ENCODE peak calls at places on chromosomes 12 and 14, in seven cellular contexts. G, L, E, Z, F, V and K are unnamed samples.

GRCh38 chr14:26765768-26766550 is 168.1 kb upstream of the NOVA1 start:
- DNase-seq in G (peak; percentile 74), L (peak; percentile 41), E (no peak), Z (no peak), F (no peak), V (peak; percentile 45), K (no peak)

GRCh38 chr12:49903700-49904423 is at the start of gene FAIM2:
- DNase-seq in G (no peak), L (peak; percentile 71), E (no peak), Z (peak; percentile 51), F (no peak), V (peak; percentile 32), K (no peak)

GRCh38 chr12:84572186-84572585 is 340.4 kb downstream of the SLC6A15 start:
- DNase-seq in G (peak; percentile 7), L (no peak), E (no peak), Z (no peak), F (no peak), V (no peak), K (no peak)

GRCh38 chr14:50769893-50770500 is 61.0 kb downstream of the NIN start:
- DNase-seq in G (no peak), L (no peak), E (peak; percentile 81), Z (no peak), F (no peak), V (no peak), K (no peak)

GRCh38 chr12:34298971-34299801 is 276.9 kb downstream of the ALG10 start:
- DNase-seq in G (no peak), L (no peak), E (no peak), Z (peak; percentile 14), F (no peak), V (no peak), K (no peak)

GRCh38 chr12:67968316-67968715 is 20.9 kb upstream of the IFNG-AS1 start:
- DNase-seq in G (peak; percentile 59), L (no peak), E (no peak), Z (no peak), F (no peak), V (no peak), K (no peak)

GRCh38 chr14:22622220-22622619 is 21.9 kb downstream of the OR6J1 start:
- DNase-seq in G (peak; percentile 45), L (no peak), E (no peak), Z (no peak), F (no peak), V (no peak), K (no peak)

GRCh38 chr12:69897744-69898143 is 72.7 kb downstream of the MYRFL start:
- DNase-seq in G (peak; percentile 64), L (peak; percentile 58), E (no peak), Z (no peak), F (no peak), V (peak; percentile 21), K (no peak)

GRCh38 chr12:86247871-86248270 is 8.3 kb downstream of the MGAT4C start:
- DNase-seq in G (no peak), L (no peak), E (no peak), Z (no peak), F (no peak), V (no peak), K (no peak)

GRCh38 chr14:65357091-65357490 is 55.4 kb upstream of the FUT8 start:
- DNase-seq in G (peak; percentile 76), L (peak; percentile 28), E (no peak), Z (no peak), F (no peak), V (peak; percentile 44), K (no peak)
- H3K36me3 ChIP-seq in G (no peaks in the 10 kb centered on the region), L (no peaks in the 10 kb centered on the region), E (no peaks in the 10 kb centered on the region), Z (no peaks in the 10 kb centered on the region), F (no peaks in the 10 kb centered on the region), V (no peaks in the 10 kb centered on the region), K (no peaks in the 10 kb centered on the region)

DNA sequence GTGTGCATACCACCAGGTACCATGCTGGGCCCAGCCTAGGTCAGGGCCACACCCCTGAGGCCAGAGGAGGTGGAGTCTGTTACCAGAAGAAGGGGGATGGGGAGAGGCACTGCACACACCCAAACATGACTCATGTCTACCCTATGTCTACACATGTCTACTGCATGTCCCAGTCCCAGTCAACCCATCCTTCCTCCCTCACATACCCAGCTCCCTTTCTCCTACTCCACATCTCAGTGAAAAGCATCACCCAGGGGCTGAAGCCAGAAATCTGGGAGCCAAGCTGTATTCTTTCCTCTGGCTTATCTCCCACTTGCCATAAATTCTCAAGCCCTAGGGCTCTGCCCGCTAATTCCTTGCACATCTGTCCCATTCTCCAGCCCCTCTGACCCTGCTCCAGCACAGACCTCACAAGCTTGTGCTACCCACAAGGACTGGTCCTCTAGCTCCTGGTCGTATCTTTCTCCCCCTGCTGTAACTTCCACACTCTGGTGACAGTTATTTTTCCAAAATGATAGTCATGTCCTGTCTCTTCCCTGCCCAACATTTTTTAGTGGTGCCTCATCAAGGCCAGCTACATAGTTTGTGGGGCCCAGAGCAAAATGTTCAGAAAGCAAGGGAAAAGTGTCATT is 18.0 kb upstream of the APPL2 start:
- DNase-seq in G (peak; percentile 85), L (no peak), E (no peak), Z (peak; percentile 56), F (no peak), V (no peak), K (no peak)
- H3K4me1 ChIP-seq in G (peaks cover 40% of the 10 kb centered on the region), L (no peaks in the 10 kb centered on the region), E (no peaks in the 10 kb centered on the region), Z (peaks cover 40% of the 10 kb centered on the region), F (peaks cover 10% of the 10 kb centered on the region), V (no peaks in the 10 kb centered on the region), K (no peaks in the 10 kb centered on the region)

GRCh38 chr12:121811434-121812319 is 7.9 kb downstream of the SETD1B start:
- DNase-seq in G (peak; percentile 84), L (peak; percentile 74), E (peak; percentile 77), Z (peak; percentile 58), F (no peak), V (peak; percentile 67), K (peak; percentile 54)
- H3K27me3 ChIP-seq in G (no peaks in the 10 kb centered on the region), L (no peaks in the 10 kb centered on the region), E (no peaks in the 10 kb centered on the region), Z (no peaks in the 10 kb centered on the region), F (no peaks in the 10 kb centered on the region), V (no peaks in the 10 kb centered on the region), K (no peaks in the 10 kb centered on the region)

GRCh38 chr14:64946310-64947045 is 3.9 kb upstream of the GPX2 start:
- DNase-seq in G (no peak), L (no peak), E (no peak), Z (no peak), F (no peak), V (no peak), K (no peak)

GRCh38 chr14:64950889-64951288 is 8.3 kb upstream of the GPX2 start:
- DNase-seq in G (no peak), L (peak; percentile 69), E (no peak), Z (no peak), F (no peak), V (peak; percentile 78), K (no peak)

GRCh38 chr14:64947710-64948611 is 5.4 kb upstream of the GPX2 start:
- DNase-seq in G (no peak), L (peak; percentile 51), E (no peak), Z (peak; percentile 51), F (no peak), V (peak; percentile 33), K (no peak)

GRCh38 chr14:64951291-64951690 is 8.7 kb upstream of the GPX2 start:
- DNase-seq in G (no peak), L (no peak), E (no peak), Z (no peak), F (no peak), V (no peak), K (no peak)

GRCh38 chr14:64948612-64949210 is 6.2 kb upstream of the GPX2 start:
- DNase-seq in G (no peak), L (no peak), E (no peak), Z (peak; percentile 23), F (no peak), V (no peak), K (no peak)
- H3K36me3 ChIP-seq in G (no peaks in the 10 kb centered on the region), L (peaks cover 9% of the 10 kb centered on the region), E (no peaks in the 10 kb centered on the region), Z (no peaks in the 10 kb centered on the region), F (no peaks in the 10 kb centered on the region), V (no peaks in the 10 kb centered on the region), K (peaks cover 16% of the 10 kb centered on the region)

GRCh38 chr12:124687695-124688301 is 120.4 kb upstream of the NCOR2 start:
- DNase-seq in G (no peak), L (peak; percentile 56), E (no peak), Z (no peak), F (no peak), V (peak; percentile 48), K (no peak)

GRCh38 chr12:124685689-124685993 is 118.2 kb upstream of the NCOR2 start:
- DNase-seq in G (no peak), L (no peak), E (no peak), Z (no peak), F (no peak), V (no peak), K (no peak)

GRCh38 chr12:124684971-124685688 is 117.7 kb upstream of the NCOR2 start:
- DNase-seq in G (peak; percentile 72), L (no peak), E (no peak), Z (no peak), F (no peak), V (no peak), K (no peak)

GRCh38 chr12:124686885-124687694 is 119.7 kb upstream of the NCOR2 start:
- DNase-seq in G (no peak), L (no peak), E (no peak), Z (no peak), F (no peak), V (no peak), K (no peak)

DNA sequence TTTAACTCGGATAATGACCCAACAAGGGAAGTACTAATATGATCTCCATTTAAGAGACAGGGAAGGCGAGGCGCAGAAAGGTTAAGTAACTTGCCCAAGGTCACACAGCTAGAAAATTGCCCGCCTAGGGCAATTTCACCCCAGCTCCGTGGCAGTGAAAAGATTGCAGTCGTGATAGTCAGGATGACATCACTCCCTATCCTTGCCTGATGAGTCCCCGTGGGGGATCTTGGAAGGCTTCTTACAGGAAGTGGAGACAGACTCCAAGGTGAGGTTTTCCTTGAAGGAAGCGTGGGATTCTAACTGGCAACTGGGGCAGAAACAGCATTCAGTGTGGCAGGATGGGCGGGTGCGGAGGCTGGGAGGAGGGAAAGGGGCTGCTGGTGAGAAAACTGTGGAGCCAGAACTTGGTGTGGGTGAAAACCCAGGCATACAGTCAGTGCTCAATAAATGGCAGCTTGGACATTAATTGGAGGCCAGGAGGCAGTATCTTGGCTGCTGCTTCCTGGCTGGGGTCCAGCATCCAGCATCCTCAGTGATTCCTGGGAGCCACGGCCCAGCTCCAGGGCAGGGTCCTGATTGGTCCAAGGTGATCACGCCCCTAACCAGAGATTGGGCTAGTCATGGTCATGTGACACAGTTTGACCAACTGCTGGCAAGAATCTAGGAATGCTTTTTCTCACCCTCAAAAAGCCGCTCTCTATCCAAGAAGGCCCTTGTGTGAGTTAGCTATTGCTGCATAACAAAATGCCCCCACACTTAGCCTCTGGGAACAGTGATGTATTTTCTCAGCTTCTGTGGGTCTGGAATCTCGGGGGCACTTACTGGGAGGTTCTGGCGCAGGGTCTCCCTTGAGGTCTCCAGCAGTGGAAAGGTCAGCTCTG is 118.8 kb upstream of the NCOR2 start:
- DNase-seq in G (peak; percentile 69), L (no peak), E (no peak), Z (no peak), F (no peak), V (no peak), K (no peak)
- H3K4me1 ChIP-seq in G (peaks cover 50% of the 10 kb centered on the region), L (peaks cover 79% of the 10 kb centered on the region), E (peaks cover 16% of the 10 kb centered on the region), Z (peaks cover 48% of the 10 kb centered on the region), F (peaks cover 69% of the 10 kb centered on the region), V (peaks cover 73% of the 10 kb centered on the region), K (peaks cover 10% of the 10 kb centered on the region)

DNA sequence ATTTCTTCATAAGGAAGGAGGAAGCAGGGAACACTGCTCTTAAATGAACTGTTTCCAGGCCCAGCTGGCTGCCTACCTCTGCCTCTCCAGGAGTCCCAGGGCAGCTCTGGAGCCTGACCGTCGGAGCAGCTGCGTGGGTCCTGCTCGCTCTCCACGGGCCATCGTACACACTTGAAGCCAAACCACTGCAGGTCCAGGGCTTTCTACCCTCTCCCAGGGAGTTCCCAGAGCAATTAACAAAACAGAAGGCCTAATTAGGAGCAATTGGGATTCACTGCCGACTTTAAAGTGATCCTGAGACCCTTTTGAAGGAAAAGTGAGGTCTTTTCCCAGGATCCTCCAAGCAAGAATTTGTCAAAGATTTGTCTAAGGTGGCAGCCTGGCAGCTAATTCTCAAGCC is 76.9 kb downstream of the OTX2 start:
- DNase-seq in G (no peak), L (no peak), E (no peak), Z (no peak), F (no peak), V (no peak), K (no peak)
- H3K27me3 ChIP-seq in G (peaks cover 73% of the 10 kb centered on the region), L (peaks cover 65% of the 10 kb centered on the region), E (no peaks in the 10 kb centered on the region), Z (peaks cover 4% of the 10 kb centered on the region), F (no peaks in the 10 kb centered on the region), V (peaks cover 34% of the 10 kb centered on the region), K (no peaks in the 10 kb centered on the region)